ENCODE peak calls at places on chromosome 16, in seven cellular contexts. D is heart right ventricle; K is stomach; A is T-helper 1 cell; Y is AG09309; X is activated naive CD4-positive, alpha-beta T cell treated with anti-CD3 and anti-CD28 coated beads, Interleukin-2, amount 10 ng/mL, durations not matched to agents 7 days and 5 days; F is HCEC 1CT. P is an unnamed sample.

GRCh38 chr16:23940111-23940510 is 104.3 kb downstream of the PRKCB start:
- DNase-seq in F (no peak), K (no peak), Y (no peak), D (no peak), A (no peak), X (no peak), P (no peak)

GRCh38 chr16:77211880-77212735 is 12.9 kb downstream of the SYCE1L start:
- DNase-seq in X (peak; percentile 87), A (peak; percentile 53), K (peak; percentile 47), F (no peak), Y (no peak), D (peak; percentile 53), P (peak; percentile 68)

GRCh38 chr16:56245197-56245596 is 53.9 kb downstream of the GNAO1 start:
- DNase-seq in X (no peak), F (no peak), A (no peak), D (no peak), Y (peak; percentile 13), K (no peak), P (peak; percentile 20)

GRCh38 chr16:19432429-19432828 is 14.7 kb downstream of the TMC5 start:
- DNase-seq in D (no peak), X (no peak), A (no peak), F (peak; percentile 2), Y (no peak), K (no peak), P (no peak)

GRCh38 chr16:28597692-28598261 is 927 bp upstream of the SULT1A2 start:
- DNase-seq in K (no peak), Y (no peak), D (no peak), X (no peak), F (no peak), A (no peak), P (no peak)

GRCh38 chr16:53744449-53744848 is 40.5 kb downstream of the FTO start:
- DNase-seq in F (no peak), K (no peak), A (no peak), X (peak; percentile 40), Y (no peak), D (no peak), P (no peak)

GRCh38 chr16:51592013-51592501 is 441.0 kb upstream of the SALL1 start:
- DNase-seq in Y (no peak), A (no peak), X (no peak), F (no peak), K (no peak), D (no peak), P (no peak)

GRCh38 chr16:67837811-67838210 is 4.3 kb upstream of the THAP11 start:
- DNase-seq in D (no peak), F (no peak), A (no peak), K (no peak), Y (no peak), X (no peak), P (no peak)

GRCh38 chr16:1429631-1430030 is 1.2 kb upstream of the PERCC1 start:
- DNase-seq in X (no peak), D (no peak), Y (no peak), A (no peak), K (no peak), F (no peak), P (no peak)

GRCh38 chr16:53456625-53457024 is 22.4 kb downstream of the RBL2 start:
- DNase-seq in F (no peak), Y (no peak), A (no peak), X (peak; percentile 46), K (no peak), D (no peak), P (no peak)

GRCh38 chr16:10694306-10694705 is 424 bp downstream of the TEKT5 start:
- DNase-seq in D (no peak), F (no peak), A (no peak), K (no peak), Y (no peak), X (no peak), P (no peak)

GRCh38 chr16:17382514-17382913 is 88.2 kb downstream of the XYLT1 start:
- DNase-seq in X (no peak), A (no peak), D (no peak), Y (no peak), F (no peak), K (no peak), P (no peak)

GRCh38 chr16:57915811-57916479 is 55.0 kb downstream of the CNGB1 start:
- DNase-seq in K (no peak), X (no peak), Y (no peak), F (no peak), A (no peak), D (no peak), P (no peak)